ENCODE peak calls at places on chromosome 5, in seven cellular contexts. Q is right cardiac atrium; P is naive thymus-derived CD4-positive, alpha-beta T cell; Z is HCT116; I is pancreas; X is lower lobe of right lung; G is aorta. L is an unnamed sample.
A peak's percentile ranks its signal among the peaks of the same experiment; 100 is the strongest.

GRCh38 chr5:25851301-25851700 is 1187.1 kb downstream of the CDH9 start:
- ATAC-seq in Q (no peak), P (no peak), Z (no peak), I (no peak), X (no peak), G (no peak), L (no peak)

GRCh38 chr5:67267522-67268232 is 71.1 kb upstream of the CD180 start:
- ATAC-seq in Q (peak; percentile 35), P (no peak), Z (no peak), I (peak; percentile 13), X (peak; percentile 59), G (peak; percentile 12), L (no peak)

GRCh38 chr5:148988328-148988727 is 74.5 kb downstream of the SH3TC2 start:
- ATAC-seq in Q (no peak), P (no peak), Z (no peak), I (no peak), X (no peak), G (no peak), L (no peak)

GRCh38 chr5:59840200-59840601 is 53.3 kb downstream of the PDE4D start:
- ATAC-seq in Q (no peak), P (no peak), Z (no peak), I (peak; percentile 72), X (no peak), G (no peak), L (no peak)

GRCh38 chr5:55289808-55290207 is 17.7 kb downstream of the DHX29 start:
- ATAC-seq in Q (no peak), P (no peak), Z (no peak), I (no peak), X (no peak), G (no peak), L (no peak)

GRCh38 chr5:126741361-126741760 is 35.6 kb upstream of the LMNB1 start:
- ATAC-seq in Q (no peak), P (no peak), Z (peak; percentile 49), I (no peak), X (no peak), G (no peak), L (no peak)

GRCh38 chr5:124641154-124641792 is 105.2 kb downstream of the ZNF608 start:
- ATAC-seq in Q (peak; percentile 23), P (no peak), Z (no peak), I (peak; percentile 84), X (peak; percentile 57), G (no peak), L (no peak)

GRCh38 chr5:16061163-16061562 is 118.4 kb downstream of the MARCHF11 start:
- ATAC-seq in Q (no peak), P (no peak), Z (no peak), I (no peak), X (no peak), G (no peak), L (no peak)

GRCh38 chr5:6692906-6693305 is 20.3 kb upstream of the TENT4A start:
- ATAC-seq in Q (no peak), P (no peak), Z (no peak), I (no peak), X (no peak), G (no peak), L (no peak)

GRCh38 chr5:56003633-56004032 is 8.9 kb upstream of the IL6ST start:
- ATAC-seq in Q (no peak), P (no peak), Z (no peak), I (peak; percentile 13), X (no peak), G (no peak), L (no peak)

GRCh38 chr5:72141440-72142271 is 34.4 kb downstream of the MAP1B start:
- ATAC-seq in Q (peak; percentile 83), P (no peak), Z (no peak), I (peak; percentile 33), X (no peak), G (peak; percentile 85), L (peak; percentile 52)

GRCh38 chr5:133731951-133732350 is 119.6 kb upstream of the FSTL4 start:
- ATAC-seq in Q (no peak), P (no peak), Z (no peak), I (no peak), X (no peak), G (no peak), L (no peak)

GRCh38 chr5:168883253-168883880 is 304.2 kb upstream of the PANK3 start:
- ATAC-seq in Q (no peak), P (no peak), Z (no peak), I (no peak), X (no peak), G (no peak), L (no peak)

GRCh38 chr5:33043598-33043997 is 332.5 kb downstream of the NPR3 start:
- ATAC-seq in Q (no peak), P (no peak), Z (no peak), I (no peak), X (no peak), G (no peak), L (no peak)

GRCh38 chr5:161483721-161484120 is 62.8 kb downstream of the GABRB2 start:
- ATAC-seq in Q (no peak), P (no peak), Z (no peak), I (no peak), X (no peak), G (no peak), L (no peak)

GRCh38 chr5:31413030-31413812 is 118.7 kb downstream of the DROSHA start:
- ATAC-seq in Q (peak; percentile 54), P (no peak), Z (no peak), I (no peak), X (no peak), G (no peak), L (no peak)

GRCh38 chr5:83084336-83084735 is 7.0 kb downstream of the XRCC4 start:
- ATAC-seq in Q (no peak), P (no peak), Z (no peak), I (no peak), X (no peak), G (no peak), L (no peak)

GRCh38 chr5:119269061-119269579 is 86.7 kb upstream of the TNFAIP8 start:
- ATAC-seq in Q (no peak), P (no peak), Z (peak; percentile 16), I (peak; percentile 23), X (peak; percentile 19), G (peak; percentile 2), L (no peak)

GRCh38 chr5:77958642-77959315 is 182.6 kb upstream of the TBCA start:
- ATAC-seq in Q (no peak), P (no peak), Z (no peak), I (no peak), X (no peak), G (no peak), L (no peak)

DNA sequence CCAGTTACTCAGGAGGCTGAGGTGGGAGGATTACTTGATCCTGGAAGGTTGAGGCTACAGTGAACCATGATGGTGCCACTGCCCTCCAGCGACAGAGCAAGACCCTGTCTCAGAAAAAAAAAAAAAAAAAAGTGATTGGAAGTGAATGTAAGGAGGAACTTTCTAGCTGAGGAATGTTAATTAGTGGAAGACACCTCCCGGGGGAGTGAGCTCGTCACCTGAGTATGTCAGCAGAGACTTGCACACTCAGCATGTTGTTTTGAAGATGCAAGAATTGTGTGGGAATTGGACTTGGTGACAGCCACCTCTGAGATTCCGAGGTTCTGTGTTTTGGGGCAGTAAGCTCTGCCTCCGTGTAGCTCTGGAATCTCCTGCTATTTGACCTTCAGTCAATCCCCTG is 3.6 kb downstream of the SYNPO start:
- ATAC-seq in Q (no peak), P (no peak), Z (no peak), I (no peak), X (no peak), G (no peak), L (no peak)
- H3K4me1 ChIP-seq in Q (peaks cover 41% of the 10 kb centered on the region), P (no peaks in the 10 kb centered on the region), Z (peaks cover 65% of the 10 kb centered on the region), I (peaks cover 55% of the 10 kb centered on the region), X (peaks cover 83% of the 10 kb centered on the region), G (peaks cover 6% of the 10 kb centered on the region), L (peaks cover 21% of the 10 kb centered on the region)

DNA sequence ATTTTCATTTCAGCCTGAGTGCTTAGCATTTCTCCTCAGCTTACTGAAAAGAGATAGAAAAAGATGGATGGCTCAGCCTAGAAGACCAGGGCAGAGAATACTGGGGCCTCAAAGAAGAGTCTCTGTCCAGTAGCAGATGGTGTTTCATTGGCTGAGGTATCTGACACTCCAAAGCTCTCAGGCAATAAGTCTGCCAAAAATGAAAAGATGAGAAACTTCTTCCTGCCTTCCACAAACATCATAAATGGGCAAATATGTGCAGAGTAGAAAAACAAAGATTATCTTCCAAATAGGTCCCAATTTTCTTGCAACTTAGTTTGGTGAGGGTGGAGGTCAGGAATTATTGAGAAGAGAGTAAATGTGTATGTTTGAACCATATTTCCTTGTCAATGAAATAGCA is 87.4 kb upstream of the ICE1 start:
- ATAC-seq in Q (no peak), P (no peak), Z (no peak), I (no peak), X (no peak), G (no peak), L (no peak)
- H3K27ac ChIP-seq in Q (no peak overlapping the region), P (no peak overlapping the region), Z (no peak overlapping the region), I (no peak overlapping the region), X (no peak overlapping the region), G (no peak overlapping the region), L (no peak overlapping the region)

GRCh38 chr5:34686762-34687268 is 30.7 kb downstream of the RAI14 start:
- ATAC-seq in Q (peak; percentile 97), P (no peak), Z (peak; percentile 94), I (peak; percentile 96), X (peak; percentile 93), G (peak; percentile 85), L (peak; percentile 81)

GRCh38 chr5:34684980-34685352 is 28.8 kb downstream of the RAI14 start:
- ATAC-seq in Q (no peak), P (no peak), Z (no peak), I (no peak), X (no peak), G (no peak), L (no peak)

GRCh38 chr5:34687269-34688011 is 31.3 kb downstream of the RAI14 start:
- ATAC-seq in Q (peak; percentile 25), P (no peak), Z (peak; percentile 58), I (peak; percentile 24), X (peak; percentile 69), G (no peak), L (no peak)

GRCh38 chr5:34684281-34684979 is 28.3 kb downstream of the RAI14 start:
- ATAC-seq in Q (peak; percentile 49), P (no peak), Z (peak; percentile 36), I (peak; percentile 13), X (peak; percentile 38), G (peak; percentile 34), L (no peak)

DNA sequence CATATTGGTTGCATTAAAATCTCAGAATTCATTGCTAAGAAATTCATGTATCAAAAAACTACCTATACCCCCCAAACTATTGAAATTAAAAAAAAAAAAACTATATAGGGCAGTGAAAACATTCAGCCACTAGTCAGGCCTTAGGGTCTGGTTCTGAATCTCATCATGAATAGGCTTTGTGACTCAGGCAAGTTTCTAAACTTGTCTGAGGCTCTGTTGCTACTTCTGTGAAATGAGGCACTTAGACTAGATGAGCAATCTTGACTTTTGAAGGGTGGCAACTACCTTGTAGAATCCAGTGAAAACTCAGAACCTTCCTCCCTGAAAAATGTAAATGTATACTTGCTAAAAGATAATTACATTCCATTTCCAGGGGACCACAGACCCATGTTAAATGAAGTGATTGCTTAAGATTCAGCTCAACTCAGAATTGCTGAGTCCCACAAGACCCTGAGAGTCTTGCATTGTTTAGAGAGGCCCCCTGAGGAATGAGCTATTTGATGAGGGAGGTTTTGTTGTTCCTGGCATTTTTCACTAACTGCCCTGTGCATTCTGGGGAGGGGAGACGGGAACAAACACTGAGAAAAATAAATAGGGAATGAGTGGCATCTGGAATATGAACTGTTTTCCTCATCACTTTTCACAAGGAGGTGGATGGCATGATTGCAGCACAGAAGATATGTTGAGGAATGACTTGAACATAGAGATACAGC is 29.5 kb downstream of the RAI14 start:
- ATAC-seq in Q (no peak), P (no peak), Z (no peak), I (no peak), X (peak; percentile 47), G (no peak), L (no peak)
- H3K4me1 ChIP-seq in Q (peaks cover 5% of the 10 kb centered on the region), P (no peaks in the 10 kb centered on the region), Z (peaks cover 56% of the 10 kb centered on the region), I (peaks cover 40% of the 10 kb centered on the region), X (peaks cover 25% of the 10 kb centered on the region), G (peaks cover 25% of the 10 kb centered on the region), L (no peaks in the 10 kb centered on the region)

GRCh38 chr5:132480546-132481242 is 9.9 kb downstream of the IRF1 start:
- ATAC-seq in Q (no peak), P (peak; percentile 0), Z (no peak), I (no peak), X (no peak), G (no peak), L (no peak)
- H3K27ac ChIP-seq in Q (no peak overlapping the region), P (no peak overlapping the region), Z (no peak overlapping the region), I (no peak overlapping the region), X (no peak overlapping the region), G (no peak overlapping the region), L (no peak overlapping the region)